ENCODE peak calls at places on chromosomes 4 and X, in five cellular contexts. R, V, Y, H and O are unnamed samples.

GRCh38 chrX:16745659-16746058 is 26.2 kb downstream of the SYAP1 start:
- DNase-seq in H (no peak), V (no peak), Y (no peak), R (no peak), O (no peak)

GRCh38 chrX:10099411-10099810 is 57.4 kb upstream of the CLCN4 start:
- DNase-seq in Y (no peak), H (no peak), R (no peak), V (no peak), O (no peak)

GRCh38 chr4:123826896-123827295 is 430.3 kb downstream of the SPRY1 start:
- DNase-seq in R (peak), Y (no peak), H (no peak), V (no peak), O (peak)

GRCh38 chr4:94000559-94000958 is 172.0 kb downstream of the ATOH1 start:
- DNase-seq in H (no peak), R (no peak), Y (no peak), V (no peak), O (no peak)

GRCh38 chrX:28016823-28017222 is 35.6 kb upstream of the DCAF8L1 start:
- DNase-seq in V (no peak), H (no peak), R (no peak), Y (no peak), O (no peak)

GRCh38 chr4:71526626-71527406 is 188.0 kb downstream of the SLC4A4 start:
- DNase-seq in R (no peak), H (peak), V (no peak), Y (no peak), O (no peak)

GRCh38 chr4:140300271-140300970 is 73.0 kb upstream of the SCOC start:
- DNase-seq in H (no peak), Y (peak), V (no peak), R (peak), O (peak)

GRCh38 chr4:65968873-65969272 is 298.6 kb upstream of the EPHA5 start:
- DNase-seq in Y (no peak), V (no peak), H (no peak), R (no peak), O (peak)

GRCh38 chr4:6362896-6363295 is 93.2 kb downstream of the WFS1 start:
- DNase-seq in V (no peak), H (no peak), R (peak), Y (no peak), O (peak)

GRCh38 chr4:76384052-76384451 is 36.9 kb downstream of the CCDC158 start:
- DNase-seq in R (no peak), V (no peak), H (no peak), Y (no peak), O (no peak)

GRCh38 chr4:153188966-153189801 is 15.1 kb upstream of the TRIM2 start:
- DNase-seq in H (no peak), R (peak), V (no peak), Y (peak), O (peak)

GRCh38 chr4:3808597-3808996 is 42.4 kb downstream of the ADRA2C start:
- DNase-seq in H (no peak), Y (no peak), V (no peak), R (no peak), O (no peak)

GRCh38 chrX:56975611-56976010 is 19.7 kb downstream of the SPIN3 start:
- DNase-seq in H (no peak), R (no peak), Y (no peak), V (no peak), O (peak)

GRCh38 chr4:38413524-38414341 is 250.3 kb upstream of the KLF3 start:
- DNase-seq in Y (no peak), H (no peak), R (no peak), V (no peak), O (no peak)

GRCh38 chr4:42410446-42410845 is 13.2 kb downstream of the SHISA3 start:
- DNase-seq in V (no peak), H (no peak), Y (no peak), R (no peak), O (no peak)

GRCh38 chr4:106893395-106893881 is 142.7 kb downstream of the DKK2 start:
- DNase-seq in R (no peak), Y (no peak), H (no peak), V (no peak), O (no peak)

GRCh38 chr4:20251061-20251795 is 477 bp upstream of the SLIT2 start:
- DNase-seq in V (no peak), H (no peak), Y (no peak), R (peak), O (no peak)

GRCh38 chr4:48483777-48484493 is 792 bp downstream of the SLC10A4 start:
- DNase-seq in H (no peak), V (no peak), Y (no peak), R (no peak), O (no peak)
- H3K4me3 ChIP-seq in H (no peak), V (peak), Y (no peak), R (no peak), O (no peak)

GRCh38 chr4:22334155-22334554 is 181.7 kb downstream of the ADGRA3 start:
- DNase-seq in Y (no peak), V (no peak), H (no peak), R (no peak), O (no peak)
- TF ChIP-seq CTCF in Y (no peak), V (no peak), H (no peak), R (no peak), O (no peak)

GRCh38 chr4:121185960-121186359 is 21.8 kb upstream of the TNIP3 start:
- DNase-seq in H (no peak), Y (no peak), R (no peak), V (no peak), O (no peak)

GRCh38 chr4:121181493-121181892 is 17.4 kb upstream of the TNIP3 start:
- DNase-seq in R (no peak), V (no peak), Y (no peak), H (no peak), O (no peak)

GRCh38 chr4:121180558-121180957 is 16.4 kb upstream of the TNIP3 start:
- DNase-seq in Y (no peak), R (no peak), V (no peak), H (no peak), O (no peak)

GRCh38 chr4:121183359-121183758 is 19.2 kb upstream of the TNIP3 start:
- DNase-seq in H (no peak), V (no peak), R (no peak), Y (no peak), O (no peak)

GRCh38 chr4:121182296-121182695 is 18.2 kb upstream of the TNIP3 start:
- DNase-seq in Y (no peak), R (peak), V (peak), H (no peak), O (no peak)
- H3K4me3 ChIP-seq in Y (no peak), R (peak), V (no peak), H (no peak), O (no peak)

GRCh38 chr4:122731676-122732075 is 828 bp upstream of the BBS12 start:
- DNase-seq in Y (no peak), V (no peak), H (no peak), R (no peak), O (no peak)

GRCh38 chr4:122733805-122734155 is 1.3 kb downstream of the BBS12 start:
- DNase-seq in Y (no peak), H (no peak), V (no peak), R (no peak), O (no peak)

GRCh38 chr4:122728781-122729330 is 3.6 kb upstream of the BBS12 start:
- DNase-seq in V (no peak), Y (no peak), R (no peak), H (no peak), O (peak)

GRCh38 chr4:122732329-122733026 is at the start of gene BBS12:
- DNase-seq in H (peak), R (peak), V (peak), Y (peak), O (peak)
- TF ChIP-seq CTCF in H (peak), R (peak), V (no peak), Y (no peak), O (peak)

GRCh38 chrX:49164589-49165360 is 2.2 kb downstream of the MAGIX start:
- DNase-seq in H (no peak), R (no peak), V (no peak), Y (no peak), O (no peak)

GRCh38 chrX:49166914-49167739 is 4.6 kb downstream of the MAGIX start:
- DNase-seq in R (peak), Y (peak), V (peak), H (no peak), O (peak)

GRCh38 chrX:49165901-49166881 is 3.6 kb downstream of the MAGIX start:
- DNase-seq in Y (peak), V (peak), H (no peak), R (peak), O (peak)

GRCh38 chrX:49163555-49164419 is 1.2 kb downstream of the MAGIX start:
- DNase-seq in V (peak), H (peak), Y (peak), R (peak), O (peak)

DNA sequence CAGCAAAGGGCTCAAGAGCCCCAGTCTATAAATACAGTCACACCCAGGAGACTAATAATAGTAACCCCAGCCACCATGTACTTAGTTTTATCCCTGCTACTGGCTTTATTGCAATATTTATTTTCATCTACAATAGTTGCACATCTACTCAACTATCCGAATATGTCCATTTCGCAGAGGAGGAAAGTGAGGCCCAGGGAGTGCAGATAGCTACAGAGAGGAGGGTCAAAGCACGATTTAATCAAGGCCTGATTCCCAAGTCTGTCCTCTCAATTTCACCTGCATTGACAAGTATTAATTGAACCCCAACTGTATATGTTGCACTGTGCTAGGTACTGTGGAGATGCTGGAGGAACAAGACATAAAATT is 4.0 kb upstream of the PLP2 start:
- DNase-seq in R (no peak), V (no peak), Y (no peak), H (no peak), O (no peak)
- H3K4me3 ChIP-seq in R (peak), V (no peak), Y (no peak), H (no peak), O (peak)

GRCh38 chr4:13902141-13902540 is 274.6 kb upstream of the BOD1L1 start:
- DNase-seq in V (no peak), Y (no peak), R (no peak), H (no peak), O (peak)

GRCh38 chr4:13905543-13905942 is 278.0 kb upstream of the BOD1L1 start:
- DNase-seq in H (no peak), R (peak), Y (no peak), V (no peak), O (peak)

GRCh38 chr4:13906727-13907126 is 279.2 kb upstream of the BOD1L1 start:
- DNase-seq in V (no peak), H (no peak), R (no peak), Y (no peak), O (no peak)

GRCh38 chr4:13903061-13903460 is 275.5 kb upstream of the BOD1L1 start:
- DNase-seq in H (no peak), V (no peak), R (peak), Y (no peak), O (no peak)

DNA sequence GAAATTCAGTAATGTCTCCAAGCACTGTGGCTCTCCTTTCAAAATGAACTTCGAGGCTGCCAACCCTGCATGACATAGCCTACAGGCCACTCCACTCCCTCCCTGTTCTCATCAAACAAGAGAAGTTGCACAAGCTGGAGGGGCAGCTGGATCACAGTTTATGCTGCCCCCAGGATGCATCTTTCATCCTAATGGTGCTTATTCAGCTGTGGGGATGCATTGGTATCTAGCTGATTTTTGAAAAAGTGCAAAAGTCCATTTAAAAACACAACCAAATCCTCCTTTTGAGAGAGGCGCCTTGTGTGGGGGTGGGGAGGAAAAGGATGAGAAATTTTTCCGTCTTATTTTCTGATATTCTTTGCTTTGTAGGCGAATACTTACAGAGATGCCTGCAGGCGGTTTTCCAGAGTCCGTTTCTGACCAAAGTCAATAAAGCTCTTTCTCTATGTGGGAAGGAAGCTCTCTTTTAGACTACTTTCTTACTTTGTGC is 276.4 kb upstream of the BOD1L1 start:
- DNase-seq in V (no peak), R (no peak), Y (no peak), H (no peak), O (no peak)
- TF ChIP-seq CTCF in V (no peak), R (no peak), Y (no peak), H (no peak), O (no peak)

GRCh38 chrX:48575642-48576041 is 1.4 kb downstream of the RBM3 start:
- DNase-seq in H (no peak), V (no peak), R (no peak), Y (no peak), O (no peak)
- H3K4me3 ChIP-seq in H (no peak), V (peak), R (peak), Y (peak), O (peak)

GRCh38 chr4:69894706-69895105 is 34.8 kb upstream of the SULT1E1 start:
- DNase-seq in H (no peak), V (no peak), Y (no peak), R (no peak), O (no peak)

GRCh38 chr4:69894221-69894620 is 34.3 kb upstream of the SULT1E1 start:
- DNase-seq in H (no peak), Y (no peak), R (no peak), V (no peak), O (no peak)

GRCh38 chr4:69896530-69897116 is 34.2 kb upstream of the CSN1S1 start:
- DNase-seq in V (no peak), H (no peak), Y (no peak), R (peak), O (peak)
- TF ChIP-seq CTCF in V (peak), H (peak), Y (peak), R (peak), O (peak)

GRCh38 chr4:16231570-16232252 is 5.4 kb upstream of the TAPT1 start:
- DNase-seq in V (no peak), H (no peak), Y (no peak), R (no peak), O (peak)
- H3K4me3 ChIP-seq in V (no peak), H (no peak), Y (no peak), R (no peak), O (no peak)

GRCh38 chr4:161419822-161420221 is 744.0 kb downstream of the FSTL5 start:
- DNase-seq in H (peak), R (no peak), Y (no peak), V (no peak), O (no peak)
- TF ChIP-seq CTCF in H (peak), R (no peak), Y (no peak), V (no peak), O (no peak)